ENCODE peak calls at places on chromosomes 5 and 9, in six cellular contexts. One of them, this sample, is unnamed.
A peak's percentile ranks its signal among the peaks of the same experiment; 100 is the strongest.

GRCh38 chr9:33619666-33620404 is 95.8 kb downstream of the ANKRD18B start:
- DNase-seq in naive thymus-derived CD8-positive, alpha-beta T cell: no peak
- DNase-seq in CD4-positive, alpha-beta T cell: no peak
- DNase-seq in non-pigmented ciliary epithelial cell: peak; percentile 79
- DNase-seq in caudate nucleus: no peak
- DNase-seq in activated naive CD8-positive, alpha-beta T cell treated with anti-CD3 and anti-CD28 coated beads, Interleukin-2, amount 50 U/mL, for 24 hours: no peak
- DNase-seq in this sample: peak; percentile 39

GRCh38 chr5:147452137-147452838 is 57.6 kb downstream of the DPYSL3 start:
- DNase-seq in naive thymus-derived CD8-positive, alpha-beta T cell: no peak
- DNase-seq in CD4-positive, alpha-beta T cell: no peak
- DNase-seq in non-pigmented ciliary epithelial cell: no peak
- DNase-seq in caudate nucleus: no peak
- DNase-seq in activated naive CD8-positive, alpha-beta T cell treated with anti-CD3 and anti-CD28 coated beads, Interleukin-2, amount 50 U/mL, for 24 hours: no peak
- DNase-seq in this sample: no peak

GRCh38 chr5:66113160-66113559 is 30.9 kb upstream of the SREK1 start:
- DNase-seq in naive thymus-derived CD8-positive, alpha-beta T cell: no peak
- DNase-seq in CD4-positive, alpha-beta T cell: no peak
- DNase-seq in non-pigmented ciliary epithelial cell: no peak
- DNase-seq in caudate nucleus: no peak
- DNase-seq in activated naive CD8-positive, alpha-beta T cell treated with anti-CD3 and anti-CD28 coated beads, Interleukin-2, amount 50 U/mL, for 24 hours: no peak
- DNase-seq in this sample: no peak

GRCh38 chr9:22147818-22148573 is 138.9 kb upstream of the CDKN2B start:
- DNase-seq in naive thymus-derived CD8-positive, alpha-beta T cell: no peak
- DNase-seq in CD4-positive, alpha-beta T cell: no peak
- DNase-seq in non-pigmented ciliary epithelial cell: peak; percentile 99
- DNase-seq in caudate nucleus: no peak
- DNase-seq in activated naive CD8-positive, alpha-beta T cell treated with anti-CD3 and anti-CD28 coated beads, Interleukin-2, amount 50 U/mL, for 24 hours: peak; percentile 9
- DNase-seq in this sample: peak; percentile 69

GRCh38 chr5:6682239-6682638 is 31.0 kb upstream of the TENT4A start:
- DNase-seq in naive thymus-derived CD8-positive, alpha-beta T cell: no peak
- DNase-seq in CD4-positive, alpha-beta T cell: no peak
- DNase-seq in non-pigmented ciliary epithelial cell: no peak
- DNase-seq in caudate nucleus: no peak
- DNase-seq in activated naive CD8-positive, alpha-beta T cell treated with anti-CD3 and anti-CD28 coated beads, Interleukin-2, amount 50 U/mL, for 24 hours: no peak
- DNase-seq in this sample: no peak

GRCh38 chr5:33476992-33477391 is 36.2 kb downstream of the TARS1 start:
- DNase-seq in naive thymus-derived CD8-positive, alpha-beta T cell: no peak
- DNase-seq in CD4-positive, alpha-beta T cell: no peak
- DNase-seq in non-pigmented ciliary epithelial cell: no peak
- DNase-seq in caudate nucleus: no peak
- DNase-seq in activated naive CD8-positive, alpha-beta T cell treated with anti-CD3 and anti-CD28 coated beads, Interleukin-2, amount 50 U/mL, for 24 hours: no peak
- DNase-seq in this sample: no peak

GRCh38 chr5:98321356-98321755 is 452.1 kb upstream of the RGMB start:
- DNase-seq in naive thymus-derived CD8-positive, alpha-beta T cell: no peak
- DNase-seq in CD4-positive, alpha-beta T cell: no peak
- DNase-seq in non-pigmented ciliary epithelial cell: no peak
- DNase-seq in caudate nucleus: no peak
- DNase-seq in activated naive CD8-positive, alpha-beta T cell treated with anti-CD3 and anti-CD28 coated beads, Interleukin-2, amount 50 U/mL, for 24 hours: no peak
- DNase-seq in this sample: no peak

GRCh38 chr9:134301387-134302129 is 24.7 kb upstream of the RXRA start:
- DNase-seq in naive thymus-derived CD8-positive, alpha-beta T cell: peak; percentile 60
- DNase-seq in CD4-positive, alpha-beta T cell: peak; percentile 26
- DNase-seq in non-pigmented ciliary epithelial cell: no peak
- DNase-seq in caudate nucleus: no peak
- DNase-seq in activated naive CD8-positive, alpha-beta T cell treated with anti-CD3 and anti-CD28 coated beads, Interleukin-2, amount 50 U/mL, for 24 hours: peak; percentile 65
- DNase-seq in this sample: no peak

GRCh38 chr9:29966247-29966646 is 2393.0 kb upstream of the C9orf72 start:
- DNase-seq in naive thymus-derived CD8-positive, alpha-beta T cell: no peak
- DNase-seq in CD4-positive, alpha-beta T cell: no peak
- DNase-seq in non-pigmented ciliary epithelial cell: peak; percentile 42
- DNase-seq in caudate nucleus: no peak
- DNase-seq in activated naive CD8-positive, alpha-beta T cell treated with anti-CD3 and anti-CD28 coated beads, Interleukin-2, amount 50 U/mL, for 24 hours: no peak
- DNase-seq in this sample: no peak

GRCh38 chr5:72599519-72600400 is 92.5 kb upstream of the ZNF366 start:
- DNase-seq in naive thymus-derived CD8-positive, alpha-beta T cell: no peak
- DNase-seq in CD4-positive, alpha-beta T cell: no peak
- DNase-seq in non-pigmented ciliary epithelial cell: no peak
- DNase-seq in caudate nucleus: no peak
- DNase-seq in activated naive CD8-positive, alpha-beta T cell treated with anti-CD3 and anti-CD28 coated beads, Interleukin-2, amount 50 U/mL, for 24 hours: no peak
- DNase-seq in this sample: peak; percentile 59

GRCh38 chr5:68450245-68450852 is 234.8 kb downstream of the PIK3R1 start:
- DNase-seq in naive thymus-derived CD8-positive, alpha-beta T cell: no peak
- DNase-seq in CD4-positive, alpha-beta T cell: no peak
- DNase-seq in non-pigmented ciliary epithelial cell: no peak
- DNase-seq in caudate nucleus: no peak
- DNase-seq in activated naive CD8-positive, alpha-beta T cell treated with anti-CD3 and anti-CD28 coated beads, Interleukin-2, amount 50 U/mL, for 24 hours: no peak
- DNase-seq in this sample: no peak

GRCh38 chr9:135241381-135242380 is 154.2 kb downstream of the OLFM1 start:
- DNase-seq in naive thymus-derived CD8-positive, alpha-beta T cell: peak; percentile 44
- DNase-seq in CD4-positive, alpha-beta T cell: no peak
- DNase-seq in non-pigmented ciliary epithelial cell: no peak
- DNase-seq in caudate nucleus: no peak
- DNase-seq in activated naive CD8-positive, alpha-beta T cell treated with anti-CD3 and anti-CD28 coated beads, Interleukin-2, amount 50 U/mL, for 24 hours: no peak
- DNase-seq in this sample: no peak

GRCh38 chr9:26809795-26810194 is 82.8 kb downstream of the CAAP1 start:
- DNase-seq in naive thymus-derived CD8-positive, alpha-beta T cell: no peak
- DNase-seq in CD4-positive, alpha-beta T cell: no peak
- DNase-seq in non-pigmented ciliary epithelial cell: no peak
- DNase-seq in caudate nucleus: no peak
- DNase-seq in activated naive CD8-positive, alpha-beta T cell treated with anti-CD3 and anti-CD28 coated beads, Interleukin-2, amount 50 U/mL, for 24 hours: no peak
- DNase-seq in this sample: no peak

GRCh38 chr5:74356009-74356695 is 284.4 kb downstream of the ENC1 start:
- DNase-seq in naive thymus-derived CD8-positive, alpha-beta T cell: no peak
- DNase-seq in CD4-positive, alpha-beta T cell: no peak
- DNase-seq in non-pigmented ciliary epithelial cell: no peak
- DNase-seq in caudate nucleus: no peak
- DNase-seq in activated naive CD8-positive, alpha-beta T cell treated with anti-CD3 and anti-CD28 coated beads, Interleukin-2, amount 50 U/mL, for 24 hours: no peak
- DNase-seq in this sample: no peak

GRCh38 chr9:95099321-95100070 is 218.0 kb downstream of the FANCC start:
- DNase-seq in naive thymus-derived CD8-positive, alpha-beta T cell: peak; percentile 50
- DNase-seq in CD4-positive, alpha-beta T cell: no peak
- DNase-seq in non-pigmented ciliary epithelial cell: no peak
- DNase-seq in caudate nucleus: no peak
- DNase-seq in activated naive CD8-positive, alpha-beta T cell treated with anti-CD3 and anti-CD28 coated beads, Interleukin-2, amount 50 U/mL, for 24 hours: no peak
- DNase-seq in this sample: no peak

GRCh38 chr5:38830521-38831051 is 15.2 kb upstream of the OSMR start:
- DNase-seq in naive thymus-derived CD8-positive, alpha-beta T cell: no peak
- DNase-seq in CD4-positive, alpha-beta T cell: no peak
- DNase-seq in non-pigmented ciliary epithelial cell: no peak
- DNase-seq in caudate nucleus: no peak
- DNase-seq in activated naive CD8-positive, alpha-beta T cell treated with anti-CD3 and anti-CD28 coated beads, Interleukin-2, amount 50 U/mL, for 24 hours: no peak
- DNase-seq in this sample: no peak

GRCh38 chr9:136934247-136934646 is 10.3 kb downstream of the FBXW5 start:
- DNase-seq in naive thymus-derived CD8-positive, alpha-beta T cell: no peak
- DNase-seq in CD4-positive, alpha-beta T cell: no peak
- DNase-seq in non-pigmented ciliary epithelial cell: no peak
- DNase-seq in caudate nucleus: no peak
- DNase-seq in activated naive CD8-positive, alpha-beta T cell treated with anti-CD3 and anti-CD28 coated beads, Interleukin-2, amount 50 U/mL, for 24 hours: no peak
- DNase-seq in this sample: no peak

GRCh38 chr9:96256800-96257199 is 45.2 kb downstream of the HSD17B3 start:
- DNase-seq in naive thymus-derived CD8-positive, alpha-beta T cell: no peak
- DNase-seq in CD4-positive, alpha-beta T cell: no peak
- DNase-seq in non-pigmented ciliary epithelial cell: peak; percentile 17
- DNase-seq in caudate nucleus: no peak
- DNase-seq in activated naive CD8-positive, alpha-beta T cell treated with anti-CD3 and anti-CD28 coated beads, Interleukin-2, amount 50 U/mL, for 24 hours: no peak
- DNase-seq in this sample: peak; percentile 23

GRCh38 chr9:133268335-133269056 is 6.5 kb downstream of the ABO start:
- DNase-seq in naive thymus-derived CD8-positive, alpha-beta T cell: no peak
- DNase-seq in CD4-positive, alpha-beta T cell: no peak
- DNase-seq in non-pigmented ciliary epithelial cell: no peak
- DNase-seq in caudate nucleus: no peak
- DNase-seq in activated naive CD8-positive, alpha-beta T cell treated with anti-CD3 and anti-CD28 coated beads, Interleukin-2, amount 50 U/mL, for 24 hours: no peak
- DNase-seq in this sample: no peak

GRCh38 chr5:98231089-98231488 is 542.4 kb upstream of the RGMB start:
- DNase-seq in naive thymus-derived CD8-positive, alpha-beta T cell: no peak
- DNase-seq in CD4-positive, alpha-beta T cell: no peak
- DNase-seq in non-pigmented ciliary epithelial cell: no peak
- DNase-seq in caudate nucleus: no peak
- DNase-seq in activated naive CD8-positive, alpha-beta T cell treated with anti-CD3 and anti-CD28 coated beads, Interleukin-2, amount 50 U/mL, for 24 hours: no peak
- DNase-seq in this sample: no peak

GRCh38 chr5:130532786-130533185 is 628.5 kb downstream of the CHSY3 start:
- DNase-seq in naive thymus-derived CD8-positive, alpha-beta T cell: no peak
- DNase-seq in CD4-positive, alpha-beta T cell: no peak
- DNase-seq in non-pigmented ciliary epithelial cell: no peak
- DNase-seq in caudate nucleus: no peak
- DNase-seq in activated naive CD8-positive, alpha-beta T cell treated with anti-CD3 and anti-CD28 coated beads, Interleukin-2, amount 50 U/mL, for 24 hours: no peak
- DNase-seq in this sample: no peak

GRCh38 chr9:87714819-87715218 is 11.1 kb upstream of the CTSL start:
- DNase-seq in naive thymus-derived CD8-positive, alpha-beta T cell: no peak
- DNase-seq in CD4-positive, alpha-beta T cell: no peak
- DNase-seq in non-pigmented ciliary epithelial cell: peak; percentile 63
- DNase-seq in caudate nucleus: peak; percentile 16
- DNase-seq in activated naive CD8-positive, alpha-beta T cell treated with anti-CD3 and anti-CD28 coated beads, Interleukin-2, amount 50 U/mL, for 24 hours: no peak
- DNase-seq in this sample: peak; percentile 47

GRCh38 chr5:113060410-113061025 is 83.9 kb downstream of the DCP2 start:
- DNase-seq in naive thymus-derived CD8-positive, alpha-beta T cell: no peak
- DNase-seq in CD4-positive, alpha-beta T cell: no peak
- DNase-seq in non-pigmented ciliary epithelial cell: no peak
- DNase-seq in caudate nucleus: no peak
- DNase-seq in activated naive CD8-positive, alpha-beta T cell treated with anti-CD3 and anti-CD28 coated beads, Interleukin-2, amount 50 U/mL, for 24 hours: no peak
- DNase-seq in this sample: no peak

GRCh38 chr9:91960367-91960766 is 10.3 kb upstream of the ROR2 start:
- DNase-seq in naive thymus-derived CD8-positive, alpha-beta T cell: no peak
- DNase-seq in CD4-positive, alpha-beta T cell: no peak
- DNase-seq in non-pigmented ciliary epithelial cell: no peak
- DNase-seq in caudate nucleus: no peak
- DNase-seq in activated naive CD8-positive, alpha-beta T cell treated with anti-CD3 and anti-CD28 coated beads, Interleukin-2, amount 50 U/mL, for 24 hours: no peak
- DNase-seq in this sample: no peak

GRCh38 chr9:116549061-116549664 is 137.9 kb upstream of the TRIM32 start:
- DNase-seq in naive thymus-derived CD8-positive, alpha-beta T cell: no peak
- DNase-seq in CD4-positive, alpha-beta T cell: no peak
- DNase-seq in non-pigmented ciliary epithelial cell: peak; percentile 72
- DNase-seq in caudate nucleus: no peak
- DNase-seq in activated naive CD8-positive, alpha-beta T cell treated with anti-CD3 and anti-CD28 coated beads, Interleukin-2, amount 50 U/mL, for 24 hours: peak; percentile 7
- DNase-seq in this sample: no peak

GRCh38 chr9:37954581-37954981 is 50.7 kb upstream of the SLC25A51 start:
- DNase-seq in naive thymus-derived CD8-positive, alpha-beta T cell: peak; percentile 52
- DNase-seq in CD4-positive, alpha-beta T cell: no peak
- DNase-seq in non-pigmented ciliary epithelial cell: no peak
- DNase-seq in caudate nucleus: no peak
- DNase-seq in activated naive CD8-positive, alpha-beta T cell treated with anti-CD3 and anti-CD28 coated beads, Interleukin-2, amount 50 U/mL, for 24 hours: no peak
- DNase-seq in this sample: no peak

GRCh38 chr5:135439426-135440205 is 7.5 kb downstream of the DCANP1 start:
- DNase-seq in naive thymus-derived CD8-positive, alpha-beta T cell: no peak
- DNase-seq in CD4-positive, alpha-beta T cell: no peak
- DNase-seq in non-pigmented ciliary epithelial cell: no peak
- DNase-seq in caudate nucleus: no peak
- DNase-seq in activated naive CD8-positive, alpha-beta T cell treated with anti-CD3 and anti-CD28 coated beads, Interleukin-2, amount 50 U/mL, for 24 hours: no peak
- DNase-seq in this sample: no peak

GRCh38 chr5:54018438-54018837 is 291.9 kb downstream of the ARL15 start:
- DNase-seq in naive thymus-derived CD8-positive, alpha-beta T cell: no peak
- DNase-seq in CD4-positive, alpha-beta T cell: no peak
- DNase-seq in non-pigmented ciliary epithelial cell: no peak
- DNase-seq in caudate nucleus: no peak
- DNase-seq in activated naive CD8-positive, alpha-beta T cell treated with anti-CD3 and anti-CD28 coated beads, Interleukin-2, amount 50 U/mL, for 24 hours: no peak
- DNase-seq in this sample: no peak